ENCODE peak calls at places on chromosomes 1 and 21, in six cellular contexts. U is HepG2, P is K562, H is H1, C is GM12878, Q is SK-N-SH. M is an unnamed sample.
A peak's percentile ranks its signal among the peaks of the same experiment; 100 is the strongest.

GRCh38 chr1:211521102-211521815 is 29.3 kb upstream of the RD3 start:
- DNase-seq in P (no peak), C (no peak), Q (no peak), U (peak; percentile 45), H (no peak), M (no peak)

GRCh38 chr1:202304370-202304769 is 37.4 kb downstream of the UBE2T start:
- DNase-seq in Q (peak; percentile 84), P (no peak), C (no peak), H (no peak), U (no peak), M (no peak)

GRCh38 chr1:228146761-228147693 is 2.7 kb upstream of the GJC2 start:
- DNase-seq in U (no peak), Q (peak; percentile 22), C (no peak), H (no peak), P (no peak), M (no peak)

GRCh38 chr1:910311-910880 is 13.3 kb upstream of the SAMD11 start:
- DNase-seq in P (no peak), H (no peak), C (no peak), Q (peak; percentile 41), U (no peak), M (no peak)

GRCh38 chr1:202806845-202807366 is 1.3 kb downstream of the KDM5B start:
- DNase-seq in P (peak; percentile 67), C (no peak), Q (no peak), U (no peak), H (peak; percentile 59), M (no peak)

GRCh38 chr1:21052034-21052433 is 124.7 kb downstream of the EIF4G3 start:
- DNase-seq in C (no peak), H (no peak), U (no peak), Q (no peak), P (no peak), M (no peak)

GRCh38 chr1:59418361-59418760 is 121.5 kb downstream of the FGGY start:
- DNase-seq in C (no peak), H (no peak), U (no peak), Q (no peak), P (no peak), M (no peak)

GRCh38 chr1:209659909-209660308 is 7.7 kb upstream of the LAMB3 start:
- DNase-seq in Q (no peak), C (no peak), H (no peak), U (no peak), P (no peak), M (no peak)

GRCh38 chr1:221101792-221102191 is 222.5 kb downstream of the HLX start:
- DNase-seq in U (no peak), H (no peak), Q (no peak), P (no peak), C (no peak), M (no peak)

GRCh38 chr1:75522389-75522788 is 88.5 kb downstream of the SLC44A5 start:
- DNase-seq in U (no peak), H (no peak), P (peak; percentile 12), C (no peak), Q (no peak), M (no peak)

GRCh38 chr1:88800382-88801051 is 90.8 kb downstream of the GTF2B start:
- DNase-seq in U (peak; percentile 33), H (peak; percentile 58), Q (peak; percentile 36), P (peak; percentile 57), C (no peak), M (no peak)

GRCh38 chr1:92907949-92908684 is 53.1 kb downstream of the DIPK1A start:
- DNase-seq in U (no peak), H (no peak), Q (no peak), P (no peak), C (no peak), M (no peak)

GRCh38 chr1:42046772-42047552 is 106.2 kb upstream of the GUCA2B start:
- DNase-seq in Q (peak; percentile 30), U (peak; percentile 21), C (no peak), P (no peak), H (no peak), M (no peak)

GRCh38 chr1:47894718-47895393 is 102.3 kb downstream of the TRABD2B start:
- DNase-seq in Q (no peak), U (no peak), H (peak; percentile 55), P (no peak), C (no peak), M (no peak)

GRCh38 chr1:233295775-233296322 is 324 bp upstream of the PCNX2 start:
- DNase-seq in H (no peak), U (no peak), C (no peak), Q (no peak), P (no peak), M (no peak)

GRCh38 chr1:238177960-238178359 is 287.2 kb upstream of the ZP4 start:
- DNase-seq in P (no peak), H (no peak), C (no peak), Q (no peak), U (no peak), M (no peak)

GRCh38 chr1:119686661-119687060 is 25.1 kb upstream of the PHGDH start:
- DNase-seq in C (no peak), Q (no peak), U (no peak), P (no peak), H (no peak), M (no peak)

GRCh38 chr21:15848632-15849031 is 118.8 kb downstream of the USP25 start:
- DNase-seq in U (no peak), C (no peak), P (no peak), Q (no peak), H (no peak), M (no peak)

GRCh38 chr1:203135636-203136305 is 8.2 kb downstream of the ADORA1 start:
- DNase-seq in U (no peak), P (no peak), Q (no peak), C (no peak), H (no peak), M (no peak)

GRCh38 chr1:79877086-79877485 is 870.6 kb upstream of the ADGRL4 start:
- DNase-seq in U (no peak), P (no peak), Q (no peak), C (no peak), H (no peak), M (no peak)

DNA sequence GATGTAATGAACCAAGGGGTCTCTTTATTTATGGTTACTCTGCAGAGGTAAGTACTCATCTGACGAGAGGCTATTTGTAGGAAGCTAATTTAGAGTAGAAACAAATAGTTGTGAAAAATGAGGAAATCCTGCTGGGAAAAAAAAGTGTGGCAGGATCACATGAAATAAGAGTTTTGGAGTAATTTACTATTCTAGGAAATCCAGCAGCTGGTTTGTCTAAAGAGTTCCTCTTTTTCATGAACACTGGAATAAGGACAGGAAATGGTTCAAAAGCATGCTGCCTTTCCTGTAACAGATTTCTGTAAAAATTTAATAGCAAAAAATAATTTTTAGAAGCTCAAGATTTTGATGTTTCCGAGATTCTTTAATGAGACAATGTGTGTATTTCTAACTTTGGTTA is 177.3 kb downstream of the CHRM3 start:
- DNase-seq in C (no peak), H (no peak), Q (no peak), U (no peak), P (no peak), M (no peak)
- TF ChIP-seq RAD21 in C (no peak), H (no peak), Q (no peak), U (no peak), P (no peak), M (no peak)

GRCh38 chr1:84606977-84607376 is 32.7 kb upstream of the CTBS start:
- DNase-seq in U (no peak), P (no peak), H (no peak), Q (no peak), C (no peak), M (no peak)

GRCh38 chr1:84603223-84603622 is 29.0 kb upstream of the CTBS start:
- DNase-seq in P (peak; percentile 21), C (no peak), Q (no peak), U (no peak), H (no peak), M (no peak)

GRCh38 chr1:84605157-84605556 is 30.9 kb upstream of the CTBS start:
- DNase-seq in H (no peak), Q (no peak), P (no peak), U (no peak), C (no peak), M (no peak)

GRCh38 chr1:84600796-84601195 is 26.6 kb upstream of the CTBS start:
- DNase-seq in Q (no peak), P (no peak), H (no peak), C (no peak), U (no peak), M (no peak)

DNA sequence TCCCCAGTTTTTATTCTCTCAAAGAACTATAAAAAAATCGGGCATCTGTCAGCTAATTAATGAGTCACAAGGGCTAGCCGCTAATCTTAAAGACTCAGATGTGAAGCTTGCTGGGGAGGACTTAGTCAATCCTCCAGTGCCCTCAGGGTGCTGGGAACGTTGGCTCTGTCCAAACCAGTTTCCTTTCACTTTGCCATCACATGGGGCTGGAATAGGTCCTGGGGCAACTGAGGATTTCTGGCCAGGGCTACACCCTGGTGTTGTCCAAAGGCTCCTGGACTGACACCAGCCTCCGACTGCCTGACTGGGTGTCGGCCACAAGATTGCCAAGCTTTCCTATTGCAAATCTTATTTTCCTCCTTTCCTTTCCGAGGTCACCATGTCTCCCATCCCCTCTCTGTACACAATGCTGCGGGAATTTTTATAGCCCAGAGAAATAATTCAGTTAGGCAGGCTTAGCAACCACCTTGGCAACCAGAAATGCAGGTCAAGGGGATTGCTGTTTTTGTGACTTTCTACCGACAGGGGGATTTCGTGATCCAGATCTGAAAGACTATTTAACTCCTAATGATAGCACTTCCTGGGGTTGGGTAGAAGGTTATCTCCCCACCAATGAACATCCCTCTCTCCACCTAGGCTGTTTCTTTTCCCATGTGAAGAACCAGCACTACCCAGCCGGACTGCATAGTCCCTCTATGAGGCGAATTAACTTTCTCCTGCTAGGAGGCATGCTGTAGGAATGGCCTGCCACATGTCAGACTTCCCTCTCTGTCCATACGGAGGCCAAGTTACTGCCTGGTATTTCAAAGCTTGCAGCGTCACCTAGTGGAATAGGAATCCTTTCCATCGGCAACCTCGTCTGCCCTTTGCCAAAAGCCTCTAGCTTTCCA is 29.9 kb upstream of the CTBS start:
- DNase-seq in P (peak; percentile 80), U (peak; percentile 85), H (peak; percentile 60), C (no peak), Q (no peak), M (peak; percentile 73)
- TF ChIP-seq SIN3A in P (no peak), U (peak; percentile 30), H (no peak), C (no peak), Q (no peak), M (peak; percentile 27)

GRCh38 chr1:86154581-86155060 is 2.0 kb downstream of the COL24A1 start:
- DNase-seq in H (peak; percentile 63), P (no peak), Q (peak; percentile 50), U (no peak), C (no peak), M (no peak)
- TF ChIP-seq POLR2AphosphoS5 in H (no peak), P (no peak), Q (no peak), U (no peak), C (no peak), M (no peak)

GRCh38 chr1:155085504-155086181 is 7.0 kb downstream of the EFNA3 start:
- DNase-seq in P (peak; percentile 81), C (no peak), H (peak; percentile 77), Q (peak; percentile 44), U (no peak), M (no peak)

GRCh38 chr1:155083865-155084721 is 5.5 kb downstream of the EFNA3 start:
- DNase-seq in H (no peak), U (peak; percentile 44), P (peak; percentile 70), C (no peak), Q (peak; percentile 41), M (no peak)

GRCh38 chr1:155086856-155087535 is 8.4 kb downstream of the EFNA3 start:
- DNase-seq in C (no peak), U (no peak), P (peak; percentile 46), H (peak; percentile 79), Q (no peak), M (no peak)

GRCh38 chr1:155084722-155085503 is 6.3 kb downstream of the EFNA3 start:
- DNase-seq in Q (peak; percentile 94), U (peak; percentile 82), H (peak; percentile 96), C (peak; percentile 72), P (peak; percentile 95), M (peak; percentile 88)

GRCh38 chr1:155086182-155086741 is 7.6 kb downstream of the EFNA3 start:
- DNase-seq in H (peak; percentile 98), P (peak; percentile 82), C (no peak), Q (peak; percentile 88), U (no peak), M (no peak)
- TF ChIP-seq RAD21 in H (peak; percentile 31), P (no peak), C (peak; percentile 12), Q (peak; percentile 23), U (no peak), M (no peak)